ENCODE peak calls at places on chromosomes 13 and 19, in seven cellular contexts. Y, F, I, T, H, C and Q are unnamed samples.

GRCh38 chr19:17337675-17338439 is 504 bp downstream of the GTPBP3 start:
- DNase-seq in Y (peak), F (no peak), I (no peak), T (peak), H (no peak), C (no peak), Q (peak)

GRCh38 chr13:85333511-85333910 is 465.7 kb downstream of the SLITRK6 start:
- DNase-seq in Y (no peak), F (no peak), I (no peak), T (no peak), H (no peak), C (no peak), Q (no peak)

GRCh38 chr19:50493171-50493570 is 16.5 kb upstream of the GARIN5A start:
- DNase-seq in Y (no peak), F (no peak), I (no peak), T (no peak), H (no peak), C (no peak), Q (no peak)

GRCh38 chr13:45850020-45850613 is 1.4 kb downstream of the SIAH3 start:
- DNase-seq in Y (no peak), F (no peak), I (no peak), T (no peak), H (no peak), C (peak), Q (no peak)

GRCh38 chr13:37701306-37701705 is 102.7 kb upstream of the POSTN start:
- DNase-seq in Y (no peak), F (peak), I (peak), T (no peak), H (no peak), C (no peak), Q (peak)

GRCh38 chr13:110158201-110158600 is 148.8 kb downstream of the COL4A1 start:
- DNase-seq in Y (no peak), F (no peak), I (no peak), T (no peak), H (no peak), C (no peak), Q (no peak)

GRCh38 chr19:55091955-55092354 is 16.3 kb downstream of the EPS8L1 start:
- DNase-seq in Y (no peak), F (no peak), I (no peak), T (no peak), H (no peak), C (no peak), Q (no peak)

GRCh38 chr19:17510220-17510993 is 1.0 kb upstream of the PGLS start:
- DNase-seq in Y (no peak), F (peak), I (no peak), T (no peak), H (no peak), C (no peak), Q (no peak)

GRCh38 chr13:74511523-74511922 is 377.3 kb upstream of the KLF12 start:
- DNase-seq in Y (no peak), F (no peak), I (no peak), T (no peak), H (no peak), C (no peak), Q (no peak)

GRCh38 chr19:10102787-10103236 is 334 bp upstream of the ANGPTL6 start:
- DNase-seq in Y (no peak), F (no peak), I (no peak), T (no peak), H (no peak), C (no peak), Q (no peak)